ENCODE peak calls at places on chromosomes 4 and X, in ten cellular contexts. L is SW480; T is foreskin fibroblast; N is H4; I is NCI-H460; G is endothelial cell; Z is neural crest cell; B is stimulated activated CD8-positive, alpha-beta memory T cell treated with anti-CD3 and anti-CD28 coated beads, Interleukin-4, amount 100 ng/mL, for 4 hours; Y is SK-N-SH; H is GM23338. E is an unnamed sample.

GRCh38 chr4:94278777-94279176 is 63.9 kb downstream of the HPGDS start:
- DNase-seq in L (no peak), T (no peak), N (no peak), I (no peak), G (no peak), Z (no peak), B (no peak), Y (no peak), H (no peak), E (no peak)

GRCh38 chr4:5747746-5748365 is 36.9 kb downstream of the EVC start:
- DNase-seq in L (no peak), T (peak; percentile 98), N (peak; percentile 88), I (no peak), G (no peak), Z (no peak), B (no peak), Y (no peak), H (no peak), E (no peak)

GRCh38 chr4:135418353-135418752 is 1216.8 kb upstream of the PABPC4L start:
- DNase-seq in L (no peak), T (no peak), N (peak; percentile 22), I (peak; percentile 6), G (no peak), Z (no peak), B (no peak), Y (peak; percentile 10), H (peak; percentile 70), E (no peak)

GRCh38 chrX:119045884-119046283 is 26.9 kb upstream of the CT47C1 start:
- DNase-seq in L (no peak), T (no peak), N (no peak), I (no peak), G (no peak), Z (no peak), B (no peak), Y (no peak), H (no peak), E (no peak)

GRCh38 chr4:43837171-43837570 is 611.4 kb downstream of the KCTD8 start:
- DNase-seq in L (no peak), T (no peak), N (no peak), I (no peak), G (no peak), Z (no peak), B (no peak), Y (no peak), H (no peak), E (no peak)

GRCh38 chrX:11533211-11533651 is 132.5 kb downstream of the ARHGAP6 start:
- DNase-seq in L (peak; percentile 89), T (peak; percentile 67), N (peak; percentile 74), I (peak; percentile 78), G (no peak), Z (no peak), B (no peak), Y (peak; percentile 60), H (peak; percentile 67), E (no peak)

GRCh38 chr4:76830612-76831474 is 67.1 kb downstream of the SOWAHB start:
- DNase-seq in L (peak; percentile 72), T (peak; percentile 84), N (peak; percentile 89), I (peak; percentile 87), G (peak; percentile 7), Z (no peak), B (no peak), Y (no peak), H (peak; percentile 37), E (no peak)

GRCh38 chrX:100745806-100746537 is 14.1 kb upstream of the SYTL4 start:
- DNase-seq in L (no peak), T (peak; percentile 9), N (no peak), I (peak; percentile 63), G (no peak), Z (no peak), B (no peak), Y (no peak), H (no peak), E (no peak)

GRCh38 chrX:63361494-63361893 is 10.4 kb upstream of the SPIN4 start:
- DNase-seq in L (no peak), T (no peak), N (no peak), I (no peak), G (no peak), Z (no peak), B (no peak), Y (no peak), H (no peak), E (no peak)

GRCh38 chrX:105882581-105883275 is 60.4 kb downstream of the NRK start:
- DNase-seq in L (no peak), T (peak; percentile 36), N (peak; percentile 26), I (no peak), G (no peak), Z (no peak), B (no peak), Y (no peak), H (no peak), E (no peak)

E was measured in stimulated activated naive CD8-positive, alpha-beta T cell treated with anti-CD3 and anti-CD28 coated beads, Interleukin-15, Interleukin-2, amounts not matched to agents 100 U/mL and 50 U/mL, for 24 hours.